ENCODE peak calls at places on chromosome 11, in five cellular contexts. E, Q, Y, S and B are unnamed samples.

GRCh38 chr11:93393386-93393785 is 62.8 kb downstream of the DEUP1 start:
- DNase-seq in E (no peak), Y (no peak), S (no peak), Q (no peak), B (no peak)

GRCh38 chr11:47154738-47155570 is 21.7 kb downstream of the ARFGAP2 start:
- DNase-seq in S (no peak), E (no peak), Y (no peak), Q (no peak), B (no peak)

GRCh38 chr11:45887587-45887986 is 2.1 kb downstream of the MAPK8IP1 start:
- DNase-seq in Q (no peak), E (no peak), Y (no peak), S (no peak), B (no peak)

GRCh38 chr11:66906077-66906929 is 49.4 kb downstream of the LRFN4 start:
- DNase-seq in Q (no peak), Y (no peak), E (no peak), S (no peak), B (no peak)

GRCh38 chr11:84655729-84656128 is 971.4 kb downstream of the DLG2 start:
- DNase-seq in S (no peak), E (no peak), Y (no peak), Q (no peak), B (no peak)

GRCh38 chr11:20429216-20429615 is 41.7 kb downstream of the PRMT3 start:
- DNase-seq in Y (no peak), S (no peak), Q (no peak), E (no peak), B (no peak)

GRCh38 chr11:83612891-83613766 is 327.0 kb upstream of the CCDC90B start:
- DNase-seq in Y (no peak), Q (peak; percentile 66), E (no peak), S (no peak), B (peak; percentile 50)

GRCh38 chr11:16891964-16892363 is 122.2 kb downstream of the PLEKHA7 start:
- DNase-seq in Y (no peak), E (peak; percentile 68), Q (no peak), S (no peak), B (no peak)

GRCh38 chr11:84408946-84409411 is 1122.8 kb upstream of the CCDC90B start:
- DNase-seq in Y (no peak), S (no peak), Q (no peak), E (no peak), B (no peak)

GRCh38 chr11:74493816-74494630 is 499 bp upstream of the LIPT2 start:
- DNase-seq in Y (no peak), E (peak; percentile 16), S (no peak), Q (peak; percentile 92), B (no peak)

GRCh38 chr11:63534895-63535461 is 1.6 kb upstream of the PLAAT4 start:
- DNase-seq in Q (no peak), S (no peak), E (no peak), Y (no peak), B (peak; percentile 54)

GRCh38 chr11:61041755-61042518 is 60.4 kb upstream of the CD5 start:
- DNase-seq in Y (peak; percentile 64), E (peak; percentile 56), S (no peak), Q (no peak), B (peak; percentile 84)

GRCh38 chr11:11555228-11555627 is 66.6 kb downstream of the GALNT18 start:
- DNase-seq in Y (no peak), S (no peak), E (no peak), Q (peak; percentile 64), B (no peak)

GRCh38 chr11:115707180-115707905 is 203.1 kb upstream of the CADM1 start:
- DNase-seq in E (no peak), S (no peak), Q (no peak), Y (no peak), B (no peak)

GRCh38 chr11:122556605-122557004 is 98.9 kb upstream of the UBASH3B start:
- DNase-seq in E (no peak), S (no peak), Q (peak; percentile 68), Y (no peak), B (no peak)

GRCh38 chr11:30753994-30754393 is 167.8 kb upstream of the MPPED2 start:
- DNase-seq in S (no peak), Y (no peak), E (no peak), Q (no peak), B (no peak)

GRCh38 chr11:10144954-10145353 is 149.1 kb downstream of the SBF2 start:
- DNase-seq in S (no peak), Q (no peak), Y (no peak), E (no peak), B (no peak)

GRCh38 chr11:36453678-36454077 is 56.4 kb downstream of the TRAF6 start:
- DNase-seq in E (peak; percentile 41), Y (no peak), Q (no peak), S (no peak), B (no peak)

GRCh38 chr11:10526974-10527918 is 13.7 kb downstream of the RNF141 start:
- DNase-seq in Q (no peak), S (no peak), Y (no peak), E (no peak), B (peak; percentile 52)

GRCh38 chr11:115408036-115408911 is 95.9 kb downstream of the CADM1 start:
- DNase-seq in Y (no peak), E (no peak), S (no peak), Q (no peak), B (no peak)

GRCh38 chr11:36376315-36376887 is 80.3 kb downstream of the PRR5L start:
- DNase-seq in E (peak; percentile 39), Q (no peak), Y (no peak), S (no peak), B (no peak)

GRCh38 chr11:113697798-113698407 is 8.2 kb downstream of the TMPRSS5 start:
- DNase-seq in Q (no peak), S (no peak), Y (no peak), E (no peak), B (no peak)

GRCh38 chr11:68043349-68044144 is 4.7 kb downstream of the TCIRG1 start:
- DNase-seq in Q (no peak), E (peak; percentile 96), S (no peak), Y (no peak), B (peak; percentile 25)

GRCh38 chr11:62770778-62771143 is 435 bp upstream of the TAF6L start:
- DNase-seq in Y (no peak), S (no peak), E (no peak), Q (no peak), B (no peak)

GRCh38 chr11:79100093-79100704 is 340.6 kb downstream of the TENM4 start:
- DNase-seq in Q (peak; percentile 14), S (peak; percentile 70), E (peak; percentile 61), Y (no peak), B (peak; percentile 79)

GRCh38 chr11:69670158-69670845 is 4.9 kb downstream of the LTO1 start:
- DNase-seq in S (peak; percentile 76), E (peak; percentile 89), Q (peak; percentile 84), Y (peak; percentile 41), B (peak; percentile 91)

GRCh38 chr11:111155021-111155420 is 90.5 kb upstream of the POU2AF2 start:
- DNase-seq in E (no peak), Y (no peak), S (no peak), Q (no peak), B (no peak)

GRCh38 chr11:67384851-67385366 is 6.9 kb upstream of the RAD9A start:
- DNase-seq in Y (no peak), Q (peak; percentile 44), E (peak; percentile 74), S (no peak), B (no peak)

GRCh38 chr11:103940542-103940941 is 95.9 kb upstream of the DDI1 start:
- DNase-seq in Y (no peak), Q (no peak), S (no peak), E (no peak), B (no peak)

GRCh38 chr11:61049854-61050253 is 52.4 kb upstream of the CD5 start:
- DNase-seq in Q (no peak), E (no peak), Y (no peak), S (no peak), B (no peak)